ENCODE peak calls at places on chromosomes 5 and 9, in five cellular contexts. C, S, Z, H and F are unnamed samples.
A peak's percentile ranks its signal among the peaks of the same experiment; 100 is the strongest.

GRCh38 chr9:127893392-127893791 is 6.0 kb downstream of the ST6GALNAC6 start:
- DNase-seq in C (no peak), S (no peak), Z (no peak), H (no peak), F (no peak)

GRCh38 chr9:127801955-127802575 is 617 bp upstream of the FPGS start:
- DNase-seq in C (no peak), S (no peak), Z (no peak), H (no peak), F (no peak)

GRCh38 chr9:36306481-36307306 is 48.4 kb upstream of the GNE start:
- DNase-seq in C (peak; percentile 76), S (no peak), Z (no peak), H (peak; percentile 85), F (no peak)

GRCh38 chr5:110371011-110371724 is 355.3 kb downstream of the TMEM232 start:
- DNase-seq in C (no peak), S (no peak), Z (no peak), H (no peak), F (no peak)

GRCh38 chr9:17528859-17529258 is 50.0 kb upstream of the SH3GL2 start:
- DNase-seq in C (peak; percentile 14), S (no peak), Z (peak; percentile 53), H (no peak), F (no peak)

GRCh38 chr5:25033658-25034057 is 388.9 kb upstream of the CDH10 start:
- DNase-seq in C (no peak), S (no peak), Z (no peak), H (no peak), F (no peak)

GRCh38 chr5:146051678-146052077 is 53.7 kb downstream of the PLAC8L1 start:
- DNase-seq in C (no peak), S (no peak), Z (no peak), H (no peak), F (no peak)

GRCh38 chr5:8907168-8907868 is 638.6 kb downstream of the SEMA5A start:
- DNase-seq in C (no peak), S (no peak), Z (no peak), H (no peak), F (no peak)

GRCh38 chr5:54534306-54534705 is 16.7 kb downstream of the SNX18 start:
- DNase-seq in C (no peak), S (no peak), Z (no peak), H (no peak), F (no peak)

DNA sequence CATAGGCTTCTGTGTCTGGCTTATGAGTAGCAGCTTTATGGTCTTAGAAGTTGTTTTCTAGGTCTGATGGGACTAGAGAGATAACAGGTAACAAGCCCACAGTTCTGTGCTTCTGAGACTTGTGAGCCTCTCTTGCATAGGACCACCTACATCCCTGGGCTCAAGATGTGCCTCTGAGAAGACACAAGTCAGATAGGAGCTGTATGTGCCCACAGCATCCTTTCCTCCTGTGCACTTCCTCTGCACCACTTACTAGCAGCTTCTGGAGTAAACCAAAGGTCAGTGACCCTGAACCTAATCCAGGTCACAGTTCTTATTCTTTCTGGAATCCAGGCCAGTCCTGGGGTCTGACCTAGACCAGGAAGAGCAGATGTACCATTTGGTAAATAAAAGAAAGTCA is 40.0 kb downstream of the GALNT10 start:
- DNase-seq in C (no peak), S (no peak), Z (no peak), H (no peak), F (no peak)
- TF ChIP-seq REST in C (no peak), S (no peak), Z (no peak), H (no peak), F (no peak)

GRCh38 chr5:169006878-169007790 is 293.8 kb downstream of the SLIT3 start:
- DNase-seq in C (peak; percentile 68), S (peak; percentile 66), Z (no peak), H (no peak), F (no peak)
- TF ChIP-seq REST in C (no peak), S (no peak), Z (no peak), H (no peak), F (no peak)

GRCh38 chr9:89923961-89924504 is 319.2 kb downstream of the GADD45G start:
- DNase-seq in C (no peak), S (no peak), Z (peak; percentile 6), H (peak; percentile 72), F (no peak)
- TF ChIP-seq REST in C (no peak), S (no peak), Z (no peak), H (no peak), F (no peak)

GRCh38 chr9:107855164-107855563 is 365.6 kb upstream of the KLF4 start:
- DNase-seq in C (no peak), S (no peak), Z (no peak), H (no peak), F (no peak)

GRCh38 chr9:107852891-107853290 is 363.3 kb upstream of the KLF4 start:
- DNase-seq in C (no peak), S (no peak), Z (no peak), H (no peak), F (no peak)

GRCh38 chr9:107853461-107853860 is 363.9 kb upstream of the KLF4 start:
- DNase-seq in C (no peak), S (no peak), Z (no peak), H (no peak), F (no peak)

GRCh38 chr9:107858260-107858659 is 368.7 kb upstream of the KLF4 start:
- DNase-seq in C (no peak), S (no peak), Z (no peak), H (no peak), F (no peak)

GRCh38 chr9:107856633-107857032 is 367.1 kb upstream of the KLF4 start:
- DNase-seq in C (peak; percentile 12), S (no peak), Z (peak; percentile 18), H (no peak), F (no peak)
- TF ChIP-seq REST in C (no peak), S (no peak), Z (no peak), H (no peak), F (no peak)

GRCh38 chr5:19605846-19606407 is 382.1 kb downstream of the CDH18 start:
- DNase-seq in C (no peak), S (no peak), Z (no peak), H (no peak), F (no peak)
- TF ChIP-seq REST in C (no peak), S (no peak), Z (no peak), H (no peak), F (no peak)

GRCh38 chr9:70571247-70571646 is 156.8 kb upstream of the KLF9 start:
- DNase-seq in C (no peak), S (no peak), Z (no peak), H (peak; percentile 3), F (no peak)

GRCh38 chr9:70576121-70576520 is 161.7 kb upstream of the KLF9 start:
- DNase-seq in C (no peak), S (no peak), Z (no peak), H (no peak), F (no peak)

GRCh38 chr9:70569070-70569772 is 154.8 kb upstream of the KLF9 start:
- DNase-seq in C (no peak), S (no peak), Z (no peak), H (no peak), F (no peak)

GRCh38 chr9:70574222-70574837 is 159.9 kb upstream of the KLF9 start:
- DNase-seq in C (no peak), S (no peak), Z (peak; percentile 37), H (no peak), F (no peak)

DNA sequence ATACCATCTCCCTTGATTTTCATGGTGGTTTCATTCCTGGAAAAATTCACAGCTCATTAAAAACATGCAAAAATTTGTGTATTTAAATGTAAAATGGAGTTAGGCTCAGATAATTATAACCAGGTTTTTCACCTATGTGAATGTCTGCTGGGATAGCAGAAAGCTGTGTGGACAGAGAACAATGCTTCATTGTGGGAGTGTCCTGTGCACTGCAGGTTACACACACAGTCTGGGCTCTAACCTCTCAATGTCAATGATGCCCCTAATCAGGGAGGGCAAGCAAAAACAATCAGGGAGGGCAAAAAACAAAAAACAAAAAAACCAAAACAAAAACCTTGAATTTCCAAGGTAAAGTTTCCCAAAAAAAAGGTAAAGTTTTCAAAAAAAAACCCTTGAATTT is 158.9 kb upstream of the KLF9 start:
- DNase-seq in C (no peak), S (no peak), Z (no peak), H (no peak), F (no peak)
- TF ChIP-seq REST in C (no peak), S (no peak), Z (no peak), H (no peak), F (no peak)

GRCh38 chr9:93083592-93084470 is 12.2 kb upstream of the CARD19 start:
- DNase-seq in C (no peak), S (no peak), Z (no peak), H (no peak), F (no peak)
- TF ChIP-seq REST in C (no peak), S (no peak), Z (no peak), H (no peak), F (no peak)

DNA sequence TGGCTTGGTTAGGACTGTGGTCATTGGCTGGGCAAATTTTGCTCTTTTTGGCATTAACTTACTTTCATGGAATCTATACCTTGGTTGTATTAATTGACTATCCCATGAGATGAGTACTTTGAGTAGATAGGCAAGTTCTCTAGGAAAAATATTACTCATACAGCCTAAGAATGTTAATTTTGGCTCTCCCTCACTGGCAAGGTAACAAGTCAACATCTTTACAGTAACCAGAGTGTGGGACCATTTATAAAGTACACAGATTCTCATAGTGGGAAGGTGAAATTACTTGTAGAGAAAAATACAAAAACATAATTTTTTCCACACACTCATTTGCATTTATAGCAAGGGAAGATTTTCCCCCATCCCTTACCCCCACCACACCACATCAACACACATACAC is 154.6 kb upstream of the ZNF608 start:
- DNase-seq in C (no peak), S (no peak), Z (no peak), H (no peak), F (no peak)
- TF ChIP-seq REST in C (no peak), S (no peak), Z (no peak), H (no peak), F (no peak)

GRCh38 chr9:126363847-126364671 is 37.4 kb downstream of the MVB12B start:
- DNase-seq in C (peak; percentile 50), S (no peak), Z (no peak), H (no peak), F (no peak)
- TF ChIP-seq REST in C (no peak), S (no peak), Z (no peak), H (no peak), F (no peak)

GRCh38 chr5:78653969-78654368 is 5.4 kb upstream of the LHFPL2 start:
- DNase-seq in C (no peak), S (no peak), Z (no peak), H (no peak), F (no peak)
- TF ChIP-seq REST in C (no peak), S (no peak), Z (no peak), H (no peak), F (no peak)